ENCODE peak calls at places on chromosomes 11 and 22, in four cellular contexts. L is H9, W is upper lobe of left lung, V is lung. U is an unnamed sample. For H3K4me1 and H3K9me3, the result is how much of the 10 kb centered on the place peaks cover.

GRCh38 chr11:34840736-34841386 is 75.3 kb downstream of the APIP start:
- DNase-seq in W (no peak), V (peak), L (peak), U (no peak)

GRCh38 chr11:73439002-73439843 is 63.0 kb downstream of the RELT start:
- DNase-seq in V (no peak), W (no peak), L (no peak), U (no peak)

GRCh38 chr11:33735166-33735425 is 1.1 kb downstream of the CD59 start:
- DNase-seq in W (no peak), V (no peak), L (no peak), U (no peak)

GRCh38 chr11:67648796-67649613 is 1.5 kb downstream of the ACY3 start:
- DNase-seq in L (no peak), W (peak), V (no peak), U (no peak)

GRCh38 chr22:45212306-45212709 is 28.4 kb downstream of the KIAA0930 start:
- DNase-seq in L (no peak), W (peak), V (peak), U (peak)

GRCh38 chr22:37199839-37200161 is 11.8 kb upstream of the C1QTNF6 start:
- DNase-seq in W (no peak), V (no peak), L (no peak), U (peak)

GRCh38 chr11:68357568-68357967 is 45.2 kb downstream of the LRP5 start:
- DNase-seq in V (no peak), W (no peak), L (no peak), U (no peak)

GRCh38 chr11:115190196-115190595 is 314.0 kb downstream of the CADM1 start:
- DNase-seq in W (no peak), L (no peak), V (no peak), U (no peak)

GRCh38 chr22:29225422-29226090 is 19.9 kb downstream of the EMID1 start:
- DNase-seq in W (peak), L (no peak), V (peak), U (peak)

GRCh38 chr11:103735497-103736032 is 300.9 kb upstream of the DDI1 start:
- DNase-seq in L (no peak), W (no peak), V (no peak), U (no peak)

GRCh38 chr11:66475349-66476172 is 4.7 kb upstream of the DPP3 start:
- DNase-seq in W (peak), V (no peak), L (no peak), U (no peak)

DNA sequence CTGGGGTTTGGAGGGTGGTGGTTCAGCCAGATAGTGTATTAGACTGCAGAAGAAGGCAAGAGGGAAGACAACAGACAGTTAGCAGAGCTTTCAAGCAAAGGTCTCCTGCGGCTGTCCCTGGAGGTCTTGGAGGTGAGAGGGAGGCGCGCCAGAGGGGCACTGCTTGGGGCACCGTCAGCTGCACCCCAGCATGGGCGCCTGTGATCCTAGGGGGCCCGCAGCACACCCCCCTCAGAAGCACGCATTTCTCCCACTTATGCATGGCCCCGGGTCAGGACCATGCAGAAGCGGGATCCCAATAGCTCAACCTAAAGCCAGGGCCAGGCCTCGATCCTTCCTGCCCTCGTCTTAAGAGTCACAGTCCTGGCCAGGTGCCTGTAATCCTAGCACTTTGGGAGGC is 26.5 kb downstream of the FGF4 start:
- DNase-seq in V (no peak), W (no peak), L (no peak), U (no peak)
- H3K4me1 ChIP-seq in V (under half), W (under half), L (under half), U (under half)

GRCh38 chr11:2904153-2905052 is 18.8 kb upstream of the CDKN1C start:
- DNase-seq in W (peak), L (no peak), V (no peak), U (no peak)

GRCh38 chr11:2902784-2903671 is 17.5 kb upstream of the CDKN1C start:
- DNase-seq in L (no peak), W (peak), V (no peak), U (no peak)

GRCh38 chr11:2901196-2901796 is 15.7 kb upstream of the CDKN1C start:
- DNase-seq in V (no peak), L (no peak), W (peak), U (no peak)

GRCh38 chr11:2903672-2904011 is 18.1 kb upstream of the CDKN1C start:
- DNase-seq in W (no peak), L (no peak), V (no peak), U (no peak)

DNA sequence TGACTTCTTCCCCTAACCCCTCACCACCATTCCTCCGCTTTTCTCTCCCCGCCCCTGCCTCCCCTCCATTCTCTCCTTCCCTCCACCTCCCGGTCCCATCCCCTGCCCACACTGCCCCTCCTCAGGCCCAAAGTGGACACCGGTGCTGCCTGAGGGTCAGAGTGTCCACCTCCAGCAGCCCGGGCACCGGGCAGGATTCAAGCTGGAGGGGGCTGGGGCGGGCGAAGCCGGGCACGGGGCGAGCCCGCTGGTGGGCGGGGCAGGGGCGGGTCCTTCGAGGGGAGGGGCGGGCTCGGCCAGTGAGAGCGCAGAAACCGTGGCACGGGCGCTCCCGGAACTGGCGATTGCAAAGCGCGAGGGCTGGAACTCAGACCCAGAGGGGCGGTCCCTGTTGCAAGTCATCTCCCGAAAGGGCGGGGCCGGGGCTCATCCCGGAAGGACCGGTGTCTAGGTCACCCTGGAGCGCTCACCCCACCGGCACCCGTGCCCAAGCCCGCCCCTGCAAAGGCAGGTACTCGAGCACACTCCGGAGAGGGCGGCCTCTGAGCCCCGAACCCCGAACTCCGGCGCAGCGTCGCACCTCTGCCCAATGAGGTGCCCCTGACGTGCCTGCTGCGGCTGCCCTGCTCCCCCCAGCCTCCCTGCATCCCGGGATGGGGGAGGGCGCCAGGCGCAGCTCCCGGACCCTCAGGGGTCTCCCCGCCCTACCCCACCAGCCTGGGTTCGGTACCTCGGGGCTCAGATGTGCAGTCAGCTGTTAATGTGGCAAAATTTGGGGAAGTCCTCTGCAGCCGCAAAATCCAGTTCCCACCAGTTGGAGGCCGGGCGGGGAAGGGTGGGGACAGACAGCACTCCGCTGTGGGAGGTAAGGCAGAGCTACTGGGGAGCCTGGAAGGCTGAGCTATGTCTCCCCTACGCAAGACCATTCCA is 16.5 kb upstream of the CDKN1C start:
- DNase-seq in W (peak), L (peak), V (peak), U (peak)
- H3K27ac ChIP-seq in W (peak), L (no peak), V (peak), U (peak)

DNA sequence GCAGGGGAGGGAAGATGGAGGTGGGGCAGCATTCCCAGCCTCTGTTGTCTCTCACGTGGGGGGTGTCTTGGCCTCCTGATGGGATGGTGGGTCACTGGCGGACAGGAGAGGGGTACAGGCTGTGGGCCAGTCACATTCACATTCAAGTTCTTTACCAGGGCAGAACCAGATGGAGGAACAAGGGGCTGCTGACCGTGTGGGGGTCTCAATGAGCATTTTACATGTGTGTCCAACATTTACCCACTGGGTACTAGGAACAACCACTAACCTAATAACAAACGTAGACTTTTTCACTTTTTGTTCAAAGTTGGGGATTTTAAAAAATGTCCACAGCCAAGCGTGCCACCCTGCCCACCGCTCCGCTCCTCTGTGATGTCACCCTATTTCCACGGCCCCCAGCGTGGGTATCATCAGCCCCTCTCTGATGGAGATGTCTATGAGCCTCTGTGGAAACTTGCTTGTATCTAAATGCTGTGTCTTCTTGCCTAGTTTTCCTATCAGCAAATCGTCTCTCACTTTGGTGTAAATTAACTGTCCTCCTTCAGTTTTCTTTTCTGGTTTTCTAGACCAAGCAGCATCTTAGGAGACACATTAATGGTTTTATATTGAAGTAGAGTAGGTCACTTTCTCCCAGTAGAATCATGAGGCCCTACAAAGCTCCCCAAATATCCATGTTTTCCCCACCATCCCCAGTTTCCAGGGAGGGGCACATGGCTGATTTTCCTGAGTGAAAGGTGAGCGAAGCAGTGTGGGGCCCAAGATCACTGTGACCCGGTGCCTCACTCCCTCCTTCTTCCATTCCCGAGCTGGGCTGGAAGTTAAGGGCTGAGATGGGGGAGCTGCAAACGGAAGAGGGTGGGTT is 936.7 kb downstream of the BRD1 start:
- DNase-seq in W (no peak), V (no peak), L (no peak), U (no peak)
- H3K9me3 ChIP-seq in W (under half), V (under half), L (under half), U (under half)

DNA sequence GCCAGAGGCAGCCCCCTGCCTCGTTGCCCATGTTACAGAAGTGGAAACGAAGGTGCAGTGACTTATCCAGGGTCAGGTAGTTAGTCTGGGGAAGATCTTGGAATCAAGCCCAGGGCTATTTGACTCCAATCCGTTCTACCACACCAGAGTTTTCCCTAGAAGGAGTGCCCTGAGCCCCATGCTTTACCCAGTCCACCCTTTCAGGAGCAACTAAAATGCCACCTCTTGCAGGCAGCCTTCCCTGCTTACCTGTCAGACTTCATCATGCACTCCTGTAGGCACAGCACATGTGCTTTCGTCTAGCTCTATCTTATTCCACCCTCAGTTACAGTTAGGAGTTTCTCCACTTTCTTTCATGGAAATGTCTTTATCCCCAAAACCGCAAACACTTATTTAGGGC is 80.2 kb downstream of the CHST1 start:
- DNase-seq in L (no peak), V (no peak), W (no peak), U (no peak)
- H3K4me1 ChIP-seq in L (under half), V (under half), W (under half), U (under half)

DNA sequence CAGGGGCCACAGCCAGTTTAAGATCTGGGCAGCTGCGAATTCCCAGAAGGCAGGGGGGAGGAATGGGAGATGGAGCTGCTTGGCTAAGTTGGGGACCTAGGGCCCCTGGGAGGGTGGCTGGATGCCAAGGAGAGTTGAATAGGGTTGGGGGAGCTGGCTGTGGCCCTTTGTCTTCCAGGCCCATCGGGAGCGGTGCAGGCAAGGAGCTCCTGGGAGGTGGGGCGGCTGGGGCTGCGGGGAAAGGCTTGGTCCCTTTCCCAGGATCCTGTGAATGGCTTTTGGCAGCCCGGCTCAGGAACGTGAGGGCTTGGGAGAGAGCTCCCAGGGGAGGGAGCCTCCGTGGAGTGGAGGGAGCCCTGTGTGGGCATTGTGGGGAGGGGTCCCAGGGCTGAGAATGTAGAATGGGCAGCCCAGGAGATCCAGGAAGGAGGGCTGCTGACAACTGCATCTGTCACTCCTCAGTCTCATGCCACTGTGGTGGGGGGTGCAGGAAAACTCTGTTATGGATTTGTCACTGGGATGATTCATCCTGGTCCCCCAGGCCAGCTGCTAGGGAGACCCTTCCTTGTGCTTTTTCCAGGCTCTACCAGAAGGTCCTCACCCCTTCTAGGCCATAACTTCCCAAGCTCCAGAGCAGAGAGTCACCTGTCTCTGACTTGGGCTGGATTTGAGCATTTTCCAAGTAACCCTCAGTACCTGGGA is 6.0 kb downstream of the FREY1 start:
- DNase-seq in V (no peak), L (no peak), W (no peak), U (no peak)
- H3K27ac ChIP-seq in V (no peak), L (no peak), W (no peak), U (no peak)

GRCh38 chr22:47779474-47779873 is 1017.0 kb downstream of the TBC1D22A start:
- DNase-seq in V (no peak), W (no peak), L (no peak), U (no peak)

GRCh38 chr22:47778160-47778658 is 1015.8 kb downstream of the TBC1D22A start:
- DNase-seq in L (no peak), W (no peak), V (no peak), U (no peak)

GRCh38 chr22:47781427-47782111 is 1019.1 kb downstream of the TBC1D22A start:
- DNase-seq in W (no peak), V (no peak), L (no peak), U (no peak)

GRCh38 chr22:47781024-47781423 is 1018.6 kb downstream of the TBC1D22A start:
- DNase-seq in W (no peak), L (no peak), V (no peak), U (no peak)

DNA sequence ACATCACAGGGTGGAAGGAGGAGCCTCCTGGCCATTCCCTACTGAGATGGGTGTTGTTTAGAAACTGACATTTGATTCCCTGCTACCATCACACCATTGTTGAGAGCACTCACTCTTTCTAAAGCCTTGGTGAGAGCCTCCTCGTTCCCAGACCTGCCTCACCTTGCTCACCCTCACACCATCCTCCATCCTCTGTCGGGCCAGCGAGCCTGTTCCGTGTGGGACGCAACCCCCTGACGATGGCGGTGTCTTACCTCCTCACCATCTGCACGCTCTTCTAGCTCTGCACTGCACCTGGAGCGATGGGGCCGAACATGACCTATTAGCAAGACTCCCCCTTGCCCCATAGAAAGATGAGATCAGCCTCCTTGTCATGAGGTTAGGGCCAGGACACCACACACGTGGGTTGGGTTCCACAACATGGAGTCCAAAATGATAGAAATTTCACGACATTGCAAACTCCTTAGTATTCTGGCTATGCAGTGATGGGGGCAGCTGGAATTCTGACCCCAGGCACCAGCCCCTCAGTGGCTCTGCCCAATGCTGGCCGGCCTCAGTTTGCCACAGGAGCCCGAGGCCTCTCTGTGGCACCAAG is 1017.9 kb downstream of the TBC1D22A start:
- DNase-seq in W (no peak), L (no peak), V (no peak), U (no peak)
- H3K9me3 ChIP-seq in W (under half), L (under half), V (under half), U (under half)

DNA sequence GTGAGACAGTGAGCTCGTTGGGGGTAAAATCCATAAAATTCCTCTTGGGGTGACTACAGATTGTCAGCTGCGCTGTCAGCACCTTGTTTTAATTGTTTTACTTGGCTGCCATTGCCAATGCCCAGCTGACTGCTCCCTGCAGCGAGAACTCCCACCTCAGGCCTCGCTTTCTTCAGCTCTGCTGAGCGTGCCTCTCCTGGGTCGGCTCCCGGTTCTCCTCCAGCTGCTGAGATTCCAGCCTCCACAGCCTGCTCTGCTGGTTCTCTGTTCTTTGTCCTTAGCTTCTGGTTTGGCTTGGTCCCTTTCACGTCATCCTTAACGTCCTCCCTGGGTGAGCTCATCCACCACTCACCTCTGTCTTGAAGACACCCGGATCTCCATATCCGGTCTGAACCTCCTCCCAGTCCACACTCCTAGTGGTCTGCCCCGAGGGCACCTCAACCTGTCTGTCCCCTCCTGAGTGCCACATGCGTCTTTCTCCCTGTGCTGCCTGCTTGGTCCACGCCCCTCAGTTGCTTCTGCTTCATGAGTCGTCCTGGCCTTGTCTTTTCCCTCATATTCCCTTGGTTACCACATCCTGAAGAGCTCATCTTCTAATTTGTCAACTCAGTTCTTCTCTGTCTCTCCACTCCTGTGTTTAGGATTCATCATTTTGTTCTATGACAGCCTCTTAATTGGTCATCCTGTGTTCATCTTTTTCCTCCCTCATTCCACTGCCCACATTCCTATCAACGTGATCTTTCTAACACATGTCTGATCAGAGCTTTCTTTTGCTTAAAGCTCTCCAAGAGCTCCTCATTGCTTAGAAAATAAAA is 35.6 kb downstream of the BMAL1 start:
- DNase-seq in L (no peak), W (peak), V (no peak), U (no peak)
- H3K4me1 ChIP-seq in L (under half), W (under half), V (under half), U (half or more)

GRCh38 chr22:33866521-33866920 is 53.8 kb downstream of the LARGE1 start:
- DNase-seq in L (no peak), W (no peak), V (no peak), U (no peak)
- H3K27ac ChIP-seq in L (no peak), W (no peak), V (peak), U (peak)

GRCh38 chr22:49024775-49025440 is 802.8 kb downstream of the BRD1 start:
- DNase-seq in W (no peak), L (no peak), V (no peak), U (no peak)
- H3K9me3 ChIP-seq in W (under half), L (under half), V (under half), U (under half)

GRCh38 chr22:46244771-46245170 is 5.3 kb downstream of the CDPF1 start:
- DNase-seq in V (no peak), W (peak), L (no peak), U (no peak)
- H3K4me1 ChIP-seq in V (under half), W (under half), L (under half), U (under half)